ENCODE peak calls at places on chromosomes 1 and 21, in seven cellular contexts. One of them, this sample, is unnamed.

GRCh38 chr1:39228263-39228662 is 23.8 kb downstream of the MACF1 start:
- DNase-seq in endothelial cell of umbilical vein: no peak
- DNase-seq in suprapubic skin: no peak
- DNase-seq in upper lobe of left lung: no peak
- DNase-seq in lower leg skin: no peak
- DNase-seq in body of pancreas: no peak
- DNase-seq in stomach: no peak
- DNase-seq in this sample: no peak

GRCh38 chr1:59549903-59550302 is 253.0 kb downstream of the FGGY start:
- DNase-seq in body of pancreas: peak; percentile 20
- DNase-seq in endothelial cell of umbilical vein: no peak
- DNase-seq in upper lobe of left lung: peak; percentile 64
- DNase-seq in suprapubic skin: peak; percentile 76
- DNase-seq in stomach: no peak
- DNase-seq in lower leg skin: peak; percentile 88
- DNase-seq in this sample: no peak

GRCh38 chr1:16115468-16116363 is 40.2 kb downstream of the EPHA2 start:
- DNase-seq in endothelial cell of umbilical vein: no peak
- DNase-seq in suprapubic skin: no peak
- DNase-seq in stomach: no peak
- DNase-seq in upper lobe of left lung: no peak
- DNase-seq in body of pancreas: no peak
- DNase-seq in lower leg skin: no peak
- DNase-seq in this sample: no peak

GRCh38 chr1:19074902-19075721 is 118.6 kb upstream of the IFFO2 start:
- DNase-seq in body of pancreas: peak; percentile 52
- DNase-seq in stomach: peak; percentile 78
- DNase-seq in lower leg skin: peak; percentile 88
- DNase-seq in endothelial cell of umbilical vein: no peak
- DNase-seq in suprapubic skin: no peak
- DNase-seq in upper lobe of left lung: peak; percentile 84
- DNase-seq in this sample: no peak

GRCh38 chr1:209307836-209308235 is 275.7 kb upstream of the CAMK1G start:
- DNase-seq in lower leg skin: no peak
- DNase-seq in body of pancreas: no peak
- DNase-seq in stomach: no peak
- DNase-seq in upper lobe of left lung: no peak
- DNase-seq in suprapubic skin: no peak
- DNase-seq in endothelial cell of umbilical vein: no peak
- DNase-seq in this sample: no peak

GRCh38 chr21:42513985-42514882 is 582 bp downstream of the SLC37A1 start:
- DNase-seq in lower leg skin: peak; percentile 91
- DNase-seq in suprapubic skin: no peak
- DNase-seq in body of pancreas: peak; percentile 63
- DNase-seq in upper lobe of left lung: peak; percentile 61
- DNase-seq in stomach: peak; percentile 76
- DNase-seq in endothelial cell of umbilical vein: peak; percentile 22
- DNase-seq in this sample: no peak

GRCh38 chr21:43301424-43302355 is 125.2 kb downstream of the SIK1 start:
- DNase-seq in upper lobe of left lung: no peak
- DNase-seq in body of pancreas: no peak
- DNase-seq in suprapubic skin: no peak
- DNase-seq in lower leg skin: no peak
- DNase-seq in stomach: no peak
- DNase-seq in endothelial cell of umbilical vein: no peak
- DNase-seq in this sample: no peak

GRCh38 chr21:19993186-19993711 is 1005.0 kb upstream of the NCAM2 start:
- DNase-seq in suprapubic skin: no peak
- DNase-seq in upper lobe of left lung: no peak
- DNase-seq in body of pancreas: no peak
- DNase-seq in endothelial cell of umbilical vein: peak; percentile 58
- DNase-seq in stomach: no peak
- DNase-seq in lower leg skin: no peak
- DNase-seq in this sample: no peak

GRCh38 chr21:26490771-26491170 is 82.3 kb downstream of the CYYR1 start:
- DNase-seq in upper lobe of left lung: no peak
- DNase-seq in lower leg skin: no peak
- DNase-seq in body of pancreas: no peak
- DNase-seq in stomach: no peak
- DNase-seq in suprapubic skin: no peak
- DNase-seq in endothelial cell of umbilical vein: no peak
- DNase-seq in this sample: no peak

GRCh38 chr1:88168126-88168525 is 515.9 kb upstream of the PKN2 start:
- DNase-seq in lower leg skin: no peak
- DNase-seq in endothelial cell of umbilical vein: no peak
- DNase-seq in upper lobe of left lung: no peak
- DNase-seq in stomach: no peak
- DNase-seq in suprapubic skin: no peak
- DNase-seq in body of pancreas: no peak
- DNase-seq in this sample: no peak

GRCh38 chr1:181104790-181105133 is 16.3 kb downstream of the IER5 start:
- DNase-seq in endothelial cell of umbilical vein: no peak
- DNase-seq in stomach: no peak
- DNase-seq in suprapubic skin: peak; percentile 77
- DNase-seq in upper lobe of left lung: no peak
- DNase-seq in lower leg skin: peak; percentile 89
- DNase-seq in body of pancreas: peak; percentile 49
- DNase-seq in this sample: no peak

GRCh38 chr1:226736908-226737818 is 1.9 kb downstream of the ITPKB start:
- DNase-seq in lower leg skin: no peak
- DNase-seq in endothelial cell of umbilical vein: peak; percentile 50
- DNase-seq in suprapubic skin: peak; percentile 66
- DNase-seq in stomach: peak; percentile 47
- DNase-seq in body of pancreas: no peak
- DNase-seq in upper lobe of left lung: peak; percentile 48
- DNase-seq in this sample: no peak

GRCh38 chr1:32393832-32394140 is 455 bp downstream of the BSDC1 start:
- DNase-seq in suprapubic skin: no peak
- DNase-seq in stomach: peak; percentile 59
- DNase-seq in body of pancreas: peak; percentile 54
- DNase-seq in upper lobe of left lung: peak; percentile 68
- DNase-seq in endothelial cell of umbilical vein: no peak
- DNase-seq in lower leg skin: no peak
- DNase-seq in this sample: no peak

GRCh38 chr1:46983416-46983815 is 40.1 kb upstream of the CYP4X1 start:
- DNase-seq in body of pancreas: no peak
- DNase-seq in suprapubic skin: no peak
- DNase-seq in upper lobe of left lung: no peak
- DNase-seq in stomach: no peak
- DNase-seq in lower leg skin: no peak
- DNase-seq in endothelial cell of umbilical vein: no peak
- DNase-seq in this sample: no peak

GRCh38 chr1:200802042-200802441 is 63.3 kb downstream of the CAMSAP2 start:
- DNase-seq in lower leg skin: no peak
- DNase-seq in stomach: no peak
- DNase-seq in endothelial cell of umbilical vein: no peak
- DNase-seq in upper lobe of left lung: no peak
- DNase-seq in body of pancreas: no peak
- DNase-seq in suprapubic skin: no peak
- DNase-seq in this sample: no peak

GRCh38 chr1:155128469-155128754 is 736 bp downstream of the EFNA1 start:
- DNase-seq in endothelial cell of umbilical vein: peak; percentile 29
- DNase-seq in stomach: no peak
- DNase-seq in suprapubic skin: no peak
- DNase-seq in body of pancreas: no peak
- DNase-seq in lower leg skin: no peak
- DNase-seq in upper lobe of left lung: no peak
- DNase-seq in this sample: no peak

GRCh38 chr1:155128755-155129473 is 1.2 kb downstream of the EFNA1 start:
- DNase-seq in endothelial cell of umbilical vein: peak; percentile 95
- DNase-seq in lower leg skin: peak; percentile 85
- DNase-seq in suprapubic skin: no peak
- DNase-seq in body of pancreas: peak; percentile 65
- DNase-seq in upper lobe of left lung: peak; percentile 54
- DNase-seq in stomach: peak; percentile 61
- DNase-seq in this sample: no peak

GRCh38 chr1:155126494-155127104 is 1.1 kb upstream of the EFNA1 start:
- DNase-seq in upper lobe of left lung: peak; percentile 90
- DNase-seq in stomach: peak; percentile 63
- DNase-seq in endothelial cell of umbilical vein: peak; percentile 29
- DNase-seq in suprapubic skin: no peak
- DNase-seq in lower leg skin: peak; percentile 91
- DNase-seq in body of pancreas: peak; percentile 46
- DNase-seq in this sample: no peak

GRCh38 chr1:155127105-155127671 is 488 bp upstream of the EFNA1 start:
- DNase-seq in upper lobe of left lung: peak; percentile 87
- DNase-seq in lower leg skin: peak; percentile 92
- DNase-seq in endothelial cell of umbilical vein: peak; percentile 93
- DNase-seq in stomach: peak; percentile 82
- DNase-seq in body of pancreas: peak; percentile 79
- DNase-seq in suprapubic skin: peak; percentile 83
- DNase-seq in this sample: no peak

DNA sequence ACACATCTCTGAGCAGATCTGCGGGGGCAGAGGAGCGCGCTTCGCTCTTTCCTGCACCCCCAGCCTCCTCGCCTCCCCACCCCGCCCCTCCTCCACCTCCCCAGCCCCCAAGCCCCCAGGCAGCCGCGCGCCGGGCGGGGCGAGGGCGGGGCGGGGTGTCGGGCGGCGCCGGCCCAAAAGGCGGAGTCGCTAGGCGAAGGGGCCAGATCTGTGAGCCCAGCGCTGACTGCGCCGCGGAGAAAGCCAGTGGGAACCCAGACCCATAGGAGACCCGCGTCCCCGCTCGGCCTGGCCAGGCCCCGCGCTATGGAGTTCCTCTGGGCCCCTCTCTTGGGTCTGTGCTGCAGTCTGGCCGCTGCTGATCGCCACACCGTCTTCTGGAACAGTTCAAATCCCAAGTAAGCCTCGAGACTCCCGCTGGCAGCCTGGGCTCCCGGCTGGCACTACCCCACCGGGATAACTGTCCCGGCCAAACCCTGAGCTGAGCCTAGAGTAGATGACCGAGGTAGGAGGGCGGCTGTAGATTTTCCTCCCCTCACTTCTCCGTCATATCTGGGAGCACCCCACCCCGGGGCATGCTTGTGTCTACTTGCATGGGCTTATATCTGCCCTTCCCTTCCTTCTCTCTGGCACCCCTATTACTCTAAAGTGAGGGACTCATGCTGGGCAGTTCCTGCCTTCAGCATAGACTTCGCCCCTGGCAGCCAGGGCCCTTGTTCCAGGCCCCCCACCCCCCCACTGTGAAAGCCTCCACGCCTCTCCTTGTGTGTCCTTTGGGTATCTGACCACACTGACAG is at the start of gene EFNA1:
- DNase-seq in upper lobe of left lung: peak; percentile 65
- DNase-seq in suprapubic skin: peak; percentile 81
- DNase-seq in lower leg skin: peak; percentile 93
- DNase-seq in endothelial cell of umbilical vein: peak; percentile 72
- DNase-seq in stomach: peak; percentile 79
- DNase-seq in body of pancreas: peak; percentile 68
- DNase-seq in this sample: no peak
- TF ChIP-seq POLR2A in upper lobe of left lung: peak; percentile 82
- TF ChIP-seq POLR2A in suprapubic skin: no peak
- TF ChIP-seq POLR2A in lower leg skin: no peak
- TF ChIP-seq POLR2A in endothelial cell of umbilical vein: peak; percentile 95
- TF ChIP-seq POLR2A in stomach: no peak
- TF ChIP-seq POLR2A in body of pancreas: peak; percentile 92
- TF ChIP-seq POLR2A in this sample: no peak

GRCh38 chr1:151069103-151069486 is 1.5 kb upstream of the GABPB2 start:
- DNase-seq in body of pancreas: no peak
- DNase-seq in suprapubic skin: no peak
- DNase-seq in upper lobe of left lung: no peak
- DNase-seq in endothelial cell of umbilical vein: no peak
- DNase-seq in lower leg skin: no peak
- DNase-seq in stomach: no peak
- DNase-seq in this sample: no peak

GRCh38 chr1:151067185-151067584 is 3.4 kb upstream of the GABPB2 start:
- DNase-seq in lower leg skin: no peak
- DNase-seq in endothelial cell of umbilical vein: no peak
- DNase-seq in upper lobe of left lung: no peak
- DNase-seq in suprapubic skin: no peak
- DNase-seq in stomach: no peak
- DNase-seq in body of pancreas: no peak
- DNase-seq in this sample: no peak

GRCh38 chr1:151072224-151072623 is 1.7 kb downstream of the GABPB2 start:
- DNase-seq in upper lobe of left lung: no peak
- DNase-seq in body of pancreas: no peak
- DNase-seq in suprapubic skin: no peak
- DNase-seq in stomach: no peak
- DNase-seq in endothelial cell of umbilical vein: no peak
- DNase-seq in lower leg skin: peak; percentile 83
- DNase-seq in this sample: no peak
- TF ChIP-seq CTCF in upper lobe of left lung: no peak
- TF ChIP-seq CTCF in body of pancreas: no peak
- TF ChIP-seq CTCF in suprapubic skin: no peak
- TF ChIP-seq CTCF in stomach: no peak
- TF ChIP-seq CTCF in endothelial cell of umbilical vein: no peak
- TF ChIP-seq CTCF in lower leg skin: no peak
- TF ChIP-seq CTCF in this sample: no peak

DNA sequence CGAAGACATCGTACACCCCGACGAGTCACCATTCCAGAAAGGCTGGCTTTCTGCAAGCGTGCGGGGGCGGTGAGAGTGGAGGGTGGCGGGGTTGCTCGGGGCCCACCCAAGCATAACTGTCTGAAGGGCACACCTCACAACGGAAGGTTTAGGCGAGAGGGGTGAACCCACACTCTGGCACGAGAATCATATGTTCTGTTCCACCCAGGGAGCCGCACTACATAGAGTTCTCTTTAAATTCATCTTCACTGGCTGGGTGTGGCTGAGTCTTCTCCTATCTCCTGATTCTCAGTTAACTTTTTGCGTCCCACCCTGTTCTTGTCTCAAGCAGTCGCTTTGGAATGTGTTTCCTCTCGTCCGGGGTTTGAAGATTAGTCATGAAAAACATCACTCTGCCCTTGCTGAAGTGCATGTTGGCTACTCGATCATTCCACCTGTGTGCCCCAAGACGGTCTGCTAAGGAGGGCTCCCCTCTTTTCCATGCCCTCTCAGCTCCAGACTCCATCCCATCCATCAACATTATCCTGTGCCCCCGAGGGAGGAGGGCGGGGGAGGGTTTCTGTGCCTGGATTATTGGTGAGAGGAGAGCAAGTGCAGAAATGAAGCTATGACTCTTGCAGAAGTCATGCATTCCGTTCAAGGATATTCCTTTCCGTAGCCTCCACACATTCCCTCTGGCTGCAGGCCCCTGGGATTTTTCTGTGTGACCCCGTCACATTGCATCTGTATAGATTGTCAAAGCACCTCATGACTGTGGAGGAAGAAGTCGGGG is 53.5 kb upstream of the CD34 start:
- DNase-seq in endothelial cell of umbilical vein: peak; percentile 43
- DNase-seq in upper lobe of left lung: no peak
- DNase-seq in stomach: no peak
- DNase-seq in body of pancreas: no peak
- DNase-seq in lower leg skin: no peak
- DNase-seq in suprapubic skin: no peak
- DNase-seq in this sample: no peak
- H3K4me3 ChIP-seq in endothelial cell of umbilical vein: no peak overlapping the region
- H3K4me3 ChIP-seq in upper lobe of left lung: peak overlapping the region; percentile 54
- H3K4me3 ChIP-seq in stomach: peak overlapping the region; percentile 62
- H3K4me3 ChIP-seq in body of pancreas: no peak overlapping the region
- H3K4me3 ChIP-seq in lower leg skin: no peak overlapping the region
- H3K4me3 ChIP-seq in suprapubic skin: peak overlapping the region; percentile 66
- H3K4me3 ChIP-seq in this sample: peak overlapping the region; percentile 71

DNA sequence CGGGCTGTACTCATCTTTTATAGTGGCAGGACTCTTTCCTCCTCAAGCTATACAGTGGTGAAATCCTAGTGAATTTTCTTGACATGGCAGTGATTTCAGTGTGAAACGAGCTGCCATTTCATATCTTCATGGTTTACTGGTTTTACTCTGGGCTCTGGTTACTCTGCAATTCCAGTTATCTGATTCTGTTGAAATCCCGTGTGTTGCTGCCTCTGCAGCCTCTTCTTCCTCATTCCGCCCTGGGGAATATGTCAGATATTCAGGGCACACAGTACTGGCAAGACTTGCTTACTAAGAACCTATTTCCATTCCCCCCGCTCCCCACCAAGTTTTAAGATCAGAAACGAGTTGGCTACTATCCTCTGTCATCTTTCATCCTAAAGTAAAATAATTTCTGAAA is 7.9 kb upstream of the OR2B11 start:
- DNase-seq in body of pancreas: no peak
- DNase-seq in stomach: no peak
- DNase-seq in lower leg skin: no peak
- DNase-seq in endothelial cell of umbilical vein: no peak
- DNase-seq in upper lobe of left lung: no peak
- DNase-seq in suprapubic skin: no peak
- DNase-seq in this sample: no peak
- TF ChIP-seq POLR2A in body of pancreas: no peak
- TF ChIP-seq POLR2A in stomach: no peak
- TF ChIP-seq POLR2A in lower leg skin: no peak
- TF ChIP-seq POLR2A in endothelial cell of umbilical vein: no peak
- TF ChIP-seq POLR2A in upper lobe of left lung: no peak
- TF ChIP-seq POLR2A in suprapubic skin: no peak
- TF ChIP-seq POLR2A in this sample: no peak

This sample was measured in esophagus squamous epithelium.